ENCODE peak calls at places on chromosomes 2 and 18, in seven cellular contexts. One of them, this sample, is unnamed.

GRCh38 chr2:47043142-47043890 is 111.8 kb downstream of the STPG4 start:
- DNase-seq in colonic mucosa: no peak
- DNase-seq in fibroblast of mammary gland: peak
- DNase-seq in osteoblast: peak
- DNase-seq in NCI-H1436: no peak
- DNase-seq in retinal pigment epithelial cell: peak
- DNase-seq in stimulated activated CD4-positive, alpha-beta T cell treated with anti-CD3 and anti-CD28 coated beads, Interleukin-2, amount 100 ng/mL, for 48 hours: no peak
- DNase-seq in this sample: peak

GRCh38 chr2:16223071-16223470 is 282.7 kb downstream of the MYCN start:
- DNase-seq in osteoblast: no peak
- DNase-seq in stimulated activated CD4-positive, alpha-beta T cell treated with anti-CD3 and anti-CD28 coated beads, Interleukin-2, amount 100 ng/mL, for 48 hours: no peak
- DNase-seq in colonic mucosa: no peak
- DNase-seq in retinal pigment epithelial cell: no peak
- DNase-seq in fibroblast of mammary gland: no peak
- DNase-seq in NCI-H1436: no peak
- DNase-seq in this sample: no peak

GRCh38 chr2:105600949-105601708 is 143.6 kb upstream of the NCK2 start:
- DNase-seq in fibroblast of mammary gland: no peak
- DNase-seq in osteoblast: no peak
- DNase-seq in NCI-H1436: no peak
- DNase-seq in colonic mucosa: no peak
- DNase-seq in stimulated activated CD4-positive, alpha-beta T cell treated with anti-CD3 and anti-CD28 coated beads, Interleukin-2, amount 100 ng/mL, for 48 hours: no peak
- DNase-seq in retinal pigment epithelial cell: peak
- DNase-seq in this sample: peak

GRCh38 chr2:195363496-195363895 is 293.5 kb upstream of the SLC39A10 start:
- DNase-seq in colonic mucosa: no peak
- DNase-seq in NCI-H1436: no peak
- DNase-seq in stimulated activated CD4-positive, alpha-beta T cell treated with anti-CD3 and anti-CD28 coated beads, Interleukin-2, amount 100 ng/mL, for 48 hours: no peak
- DNase-seq in retinal pigment epithelial cell: no peak
- DNase-seq in osteoblast: no peak
- DNase-seq in fibroblast of mammary gland: peak
- DNase-seq in this sample: peak

GRCh38 chr2:191714925-191715324 is 37.0 kb downstream of the NABP1 start:
- DNase-seq in retinal pigment epithelial cell: no peak
- DNase-seq in NCI-H1436: no peak
- DNase-seq in colonic mucosa: no peak
- DNase-seq in fibroblast of mammary gland: no peak
- DNase-seq in osteoblast: no peak
- DNase-seq in stimulated activated CD4-positive, alpha-beta T cell treated with anti-CD3 and anti-CD28 coated beads, Interleukin-2, amount 100 ng/mL, for 48 hours: no peak
- DNase-seq in this sample: peak

GRCh38 chr2:129877795-129878775 is 101.4 kb upstream of the RAB6C start:
- DNase-seq in fibroblast of mammary gland: peak
- DNase-seq in NCI-H1436: no peak
- DNase-seq in stimulated activated CD4-positive, alpha-beta T cell treated with anti-CD3 and anti-CD28 coated beads, Interleukin-2, amount 100 ng/mL, for 48 hours: no peak
- DNase-seq in colonic mucosa: peak
- DNase-seq in retinal pigment epithelial cell: peak
- DNase-seq in osteoblast: peak
- DNase-seq in this sample: peak

GRCh38 chr18:21669736-21670135 is 34.8 kb downstream of the ABHD3 start:
- DNase-seq in retinal pigment epithelial cell: no peak
- DNase-seq in colonic mucosa: peak
- DNase-seq in osteoblast: no peak
- DNase-seq in stimulated activated CD4-positive, alpha-beta T cell treated with anti-CD3 and anti-CD28 coated beads, Interleukin-2, amount 100 ng/mL, for 48 hours: no peak
- DNase-seq in fibroblast of mammary gland: no peak
- DNase-seq in NCI-H1436: no peak
- DNase-seq in this sample: no peak

GRCh38 chr2:142220239-142220638 is 89.4 kb upstream of the LRP1B start:
- DNase-seq in NCI-H1436: no peak
- DNase-seq in retinal pigment epithelial cell: no peak
- DNase-seq in colonic mucosa: no peak
- DNase-seq in osteoblast: no peak
- DNase-seq in stimulated activated CD4-positive, alpha-beta T cell treated with anti-CD3 and anti-CD28 coated beads, Interleukin-2, amount 100 ng/mL, for 48 hours: no peak
- DNase-seq in fibroblast of mammary gland: no peak
- DNase-seq in this sample: no peak

GRCh38 chr2:551621-552020 is 125.6 kb downstream of the TMEM18 start:
- DNase-seq in osteoblast: no peak
- DNase-seq in colonic mucosa: no peak
- DNase-seq in retinal pigment epithelial cell: no peak
- DNase-seq in NCI-H1436: no peak
- DNase-seq in fibroblast of mammary gland: no peak
- DNase-seq in stimulated activated CD4-positive, alpha-beta T cell treated with anti-CD3 and anti-CD28 coated beads, Interleukin-2, amount 100 ng/mL, for 48 hours: no peak
- DNase-seq in this sample: no peak

GRCh38 chr2:130352229-130352628 is 3.6 kb upstream of the PTPN18 start:
- DNase-seq in fibroblast of mammary gland: no peak
- DNase-seq in colonic mucosa: no peak
- DNase-seq in osteoblast: no peak
- DNase-seq in stimulated activated CD4-positive, alpha-beta T cell treated with anti-CD3 and anti-CD28 coated beads, Interleukin-2, amount 100 ng/mL, for 48 hours: no peak
- DNase-seq in retinal pigment epithelial cell: no peak
- DNase-seq in NCI-H1436: no peak
- DNase-seq in this sample: no peak

GRCh38 chr2:173204316-173204715 is 128.7 kb downstream of the MAP3K20 start:
- DNase-seq in NCI-H1436: no peak
- DNase-seq in osteoblast: no peak
- DNase-seq in stimulated activated CD4-positive, alpha-beta T cell treated with anti-CD3 and anti-CD28 coated beads, Interleukin-2, amount 100 ng/mL, for 48 hours: no peak
- DNase-seq in retinal pigment epithelial cell: no peak
- DNase-seq in colonic mucosa: no peak
- DNase-seq in fibroblast of mammary gland: peak
- DNase-seq in this sample: peak

GRCh38 chr2:222336442-222336841 is 37.6 kb upstream of the PAX3 start:
- DNase-seq in osteoblast: no peak
- DNase-seq in stimulated activated CD4-positive, alpha-beta T cell treated with anti-CD3 and anti-CD28 coated beads, Interleukin-2, amount 100 ng/mL, for 48 hours: no peak
- DNase-seq in NCI-H1436: no peak
- DNase-seq in colonic mucosa: no peak
- DNase-seq in retinal pigment epithelial cell: no peak
- DNase-seq in fibroblast of mammary gland: no peak
- DNase-seq in this sample: no peak

GRCh38 chr2:147351789-147352188 is 493.0 kb upstream of the ACVR2A start:
- DNase-seq in NCI-H1436: no peak
- DNase-seq in colonic mucosa: no peak
- DNase-seq in fibroblast of mammary gland: no peak
- DNase-seq in retinal pigment epithelial cell: no peak
- DNase-seq in stimulated activated CD4-positive, alpha-beta T cell treated with anti-CD3 and anti-CD28 coated beads, Interleukin-2, amount 100 ng/mL, for 48 hours: no peak
- DNase-seq in osteoblast: no peak
- DNase-seq in this sample: no peak

GRCh38 chr2:174485763-174486613 is 841 bp downstream of the GPR155 start:
- DNase-seq in stimulated activated CD4-positive, alpha-beta T cell treated with anti-CD3 and anti-CD28 coated beads, Interleukin-2, amount 100 ng/mL, for 48 hours: no peak
- DNase-seq in retinal pigment epithelial cell: no peak
- DNase-seq in osteoblast: peak
- DNase-seq in fibroblast of mammary gland: peak
- DNase-seq in NCI-H1436: peak
- DNase-seq in colonic mucosa: peak
- DNase-seq in this sample: peak

GRCh38 chr2:190578158-190579057 is 43.9 kb upstream of the NEMP2 start:
- DNase-seq in colonic mucosa: peak
- DNase-seq in osteoblast: peak
- DNase-seq in stimulated activated CD4-positive, alpha-beta T cell treated with anti-CD3 and anti-CD28 coated beads, Interleukin-2, amount 100 ng/mL, for 48 hours: no peak
- DNase-seq in retinal pigment epithelial cell: no peak
- DNase-seq in fibroblast of mammary gland: peak
- DNase-seq in NCI-H1436: no peak
- DNase-seq in this sample: peak

GRCh38 chr2:15363142-15363541 is 198.0 kb downstream of the NBAS start:
- DNase-seq in colonic mucosa: no peak
- DNase-seq in stimulated activated CD4-positive, alpha-beta T cell treated with anti-CD3 and anti-CD28 coated beads, Interleukin-2, amount 100 ng/mL, for 48 hours: no peak
- DNase-seq in retinal pigment epithelial cell: peak
- DNase-seq in NCI-H1436: no peak
- DNase-seq in osteoblast: no peak
- DNase-seq in fibroblast of mammary gland: peak
- DNase-seq in this sample: peak

GRCh38 chr2:25979006-25979405 is 3.3 kb downstream of the KIF3C start:
- DNase-seq in colonic mucosa: no peak
- DNase-seq in osteoblast: peak
- DNase-seq in fibroblast of mammary gland: peak
- DNase-seq in stimulated activated CD4-positive, alpha-beta T cell treated with anti-CD3 and anti-CD28 coated beads, Interleukin-2, amount 100 ng/mL, for 48 hours: no peak
- DNase-seq in retinal pigment epithelial cell: no peak
- DNase-seq in NCI-H1436: no peak
- DNase-seq in this sample: peak

GRCh38 chr2:6202756-6203155 is 510.6 kb downstream of the SOX11 start:
- DNase-seq in retinal pigment epithelial cell: no peak
- DNase-seq in osteoblast: no peak
- DNase-seq in colonic mucosa: no peak
- DNase-seq in fibroblast of mammary gland: no peak
- DNase-seq in NCI-H1436: no peak
- DNase-seq in stimulated activated CD4-positive, alpha-beta T cell treated with anti-CD3 and anti-CD28 coated beads, Interleukin-2, amount 100 ng/mL, for 48 hours: no peak
- DNase-seq in this sample: no peak

This sample was measured in choroid plexus epithelial cell.